ENCODE peak calls at places on chromosomes 3 and 15, in eight cellular contexts. Z, Y, B, T, A, V, I and E are unnamed samples.

GRCh38 chr15:47742334-47742733 is 25.0 kb downstream of the SEMA6D start:
- DNase-seq in I (no peak), B (no peak), A (no peak), V (no peak), Y (no peak), T (no peak), Z (no peak), E (no peak)

GRCh38 chr3:108100906-108101305 is 10.1 kb upstream of the CD47 start:
- DNase-seq in Y (no peak), B (no peak), I (no peak), Z (no peak), A (no peak), T (no peak), V (no peak), E (no peak)

GRCh38 chr3:87873136-87873535 is 185.7 kb downstream of the CGGBP1 start:
- DNase-seq in Z (no peak), I (no peak), B (no peak), V (no peak), A (no peak), Y (no peak), T (no peak), E (no peak)

GRCh38 chr3:18900994-18901393 is 247.3 kb upstream of the KCNH8 start:
- DNase-seq in T (no peak), I (no peak), Z (no peak), A (no peak), Y (no peak), V (no peak), B (no peak), E (no peak)

GRCh38 chr3:194270627-194271458 is 80.3 kb downstream of the CPN2 start:
- DNase-seq in Y (peak; percentile 63), I (peak; percentile 45), A (peak; percentile 97), T (peak; percentile 81), V (peak; percentile 93), B (peak; percentile 68), Z (peak; percentile 96), E (peak; percentile 90)

GRCh38 chr15:46786886-46787285 is 930.4 kb upstream of the SEMA6D start:
- DNase-seq in A (no peak), Z (no peak), Y (no peak), I (no peak), B (no peak), T (no peak), V (no peak), E (no peak)

GRCh38 chr3:5197470-5198312 is 10.2 kb downstream of the EDEM1 start:
- DNase-seq in I (no peak), B (no peak), Z (no peak), V (no peak), A (no peak), T (no peak), Y (no peak), E (no peak)

GRCh38 chr15:25234831-25235230 is 204.0 kb downstream of the UBE3A start:
- DNase-seq in B (no peak), V (no peak), I (no peak), T (no peak), Z (no peak), A (no peak), Y (no peak), E (no peak)

GRCh38 chr3:122577409-122578028 is at the start of gene PARP15:
- DNase-seq in Y (no peak), B (peak; percentile 28), V (no peak), A (no peak), Z (no peak), I (no peak), T (no peak), E (peak; percentile 87)

GRCh38 chr3:13112521-13113345 is 39.5 kb upstream of the IQSEC1 start:
- DNase-seq in Y (no peak), T (no peak), V (no peak), A (peak; percentile 50), Z (no peak), B (no peak), I (no peak), E (peak; percentile 70)

GRCh38 chr3:18758047-18758704 is 333.0 kb upstream of the SATB1 start:
- DNase-seq in T (no peak), B (peak; percentile 10), V (peak; percentile 19), Z (no peak), Y (no peak), A (no peak), I (peak; percentile 63), E (no peak)

DNA sequence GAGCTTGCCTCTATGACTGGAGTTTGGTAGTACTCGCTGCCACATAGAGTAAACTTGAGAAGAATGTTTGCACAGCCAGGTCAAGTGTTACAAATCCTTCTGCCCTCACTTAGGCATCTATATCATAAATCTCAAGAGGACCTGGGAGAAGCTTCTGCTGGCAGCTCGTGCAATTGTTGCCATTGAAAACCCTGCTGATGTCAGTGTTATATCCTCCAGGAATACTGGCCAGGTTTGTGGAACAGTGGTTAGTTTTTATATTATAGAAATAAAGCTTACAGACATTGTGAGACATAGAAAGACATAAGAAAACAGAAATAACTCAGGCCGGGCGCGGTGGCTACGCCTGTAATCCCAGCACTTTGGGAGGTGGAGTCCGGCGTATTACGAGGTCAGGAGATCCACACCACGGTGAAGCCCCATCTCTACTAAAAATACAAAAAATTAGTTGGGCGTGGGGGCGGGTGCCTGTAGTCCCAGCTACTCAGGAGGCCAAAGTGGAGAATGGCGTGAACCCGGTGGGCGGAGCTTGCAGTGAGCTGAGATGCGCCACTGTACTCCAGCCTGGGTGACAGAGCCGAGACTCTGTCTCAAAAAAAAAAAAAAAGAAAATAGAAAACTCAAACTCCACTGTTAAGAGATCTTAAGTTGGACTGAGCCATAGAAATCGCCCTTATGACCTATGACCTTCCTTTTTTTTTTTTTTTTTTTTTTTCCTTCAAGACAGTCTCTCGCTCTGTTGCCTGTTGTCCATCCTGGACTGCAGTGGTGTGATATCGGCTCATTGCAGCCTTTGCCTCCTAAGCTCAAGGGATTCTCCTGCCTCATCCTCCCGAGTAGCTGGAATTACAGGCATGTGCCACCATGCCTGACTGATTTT is 2.2 kb downstream of the RPSA start:
- DNase-seq in B (no peak), V (no peak), Z (no peak), Y (no peak), I (no peak), T (no peak), A (no peak), E (no peak)
- H3K4me3 ChIP-seq in B (no peak overlapping the region), V (no peak overlapping the region), Z (no peak overlapping the region), Y (no peak overlapping the region), I (peak overlapping the region; percentile 73), T (no peak overlapping the region), A (no peak overlapping the region), E (peak overlapping the region; percentile 73)

GRCh38 chr3:128505771-128506170 is 12.8 kb upstream of the GATA2 start:
- DNase-seq in T (no peak), V (no peak), Y (no peak), B (no peak), A (peak; percentile 9), I (no peak), Z (no peak), E (no peak)

GRCh38 chr3:128504957-128505730 is 12.1 kb upstream of the GATA2 start:
- DNase-seq in T (no peak), B (no peak), Y (no peak), I (no peak), V (no peak), A (peak; percentile 28), Z (peak; percentile 26), E (no peak)

GRCh38 chr3:128504533-128504915 is 11.5 kb upstream of the GATA2 start:
- DNase-seq in T (no peak), Y (no peak), I (no peak), V (no peak), A (peak; percentile 42), Z (no peak), B (no peak), E (no peak)

GRCh38 chr3:128508852-128509251 is 15.9 kb upstream of the GATA2 start:
- DNase-seq in V (no peak), I (no peak), Z (no peak), B (no peak), T (no peak), A (peak; percentile 42), Y (no peak), E (peak; percentile 41)

DNA sequence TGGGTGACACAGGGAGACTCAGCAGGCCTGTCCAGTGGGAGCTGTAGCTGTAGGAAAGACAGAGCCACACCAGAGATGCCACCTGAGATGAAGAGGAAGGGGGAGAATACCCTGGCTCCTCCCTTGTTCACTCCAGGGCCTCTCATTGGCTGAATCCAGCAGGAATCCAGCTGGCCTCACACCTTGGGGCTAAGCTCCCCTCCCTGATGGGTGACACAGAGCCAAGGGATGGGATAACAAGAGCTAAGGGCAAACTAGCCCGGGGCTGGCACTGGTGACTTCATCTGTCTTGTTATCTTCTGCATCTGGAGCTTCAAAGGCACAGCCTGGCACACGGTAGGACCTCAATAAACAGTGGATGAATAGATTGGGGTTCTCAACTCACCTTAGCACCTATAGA is 13.7 kb upstream of the GATA2 start:
- DNase-seq in Y (no peak), V (no peak), I (no peak), A (peak; percentile 40), Z (no peak), T (no peak), B (no peak), E (no peak)
- TF ChIP-seq POLR2AphosphoS5 in Y (no peak), V (no peak), I (no peak), A (no peak), Z (no peak), T (no peak), B (no peak), E (no peak)

GRCh38 chr3:97996988-97997387 is 24.8 kb upstream of the RIOX2 start:
- DNase-seq in T (no peak), I (no peak), V (no peak), Z (no peak), B (no peak), Y (no peak), A (no peak), E (no peak)
- TF ChIP-seq POLR2A in T (no peak), I (no peak), V (no peak), Z (no peak), B (no peak), Y (no peak), A (no peak), E (no peak)

GRCh38 chr15:39549912-39550311 is 31.0 kb upstream of the THBS1 start:
- DNase-seq in Y (no peak), Z (peak; percentile 91), I (no peak), B (no peak), A (no peak), V (no peak), T (no peak), E (no peak)
- H3K4me3 ChIP-seq in Y (no peak overlapping the region), Z (no peak overlapping the region), I (no peak overlapping the region), B (no peak overlapping the region), A (no peak overlapping the region), V (no peak overlapping the region), T (no peak overlapping the region), E (no peak overlapping the region)

GRCh38 chr15:22980189-22981136 is at the start of gene CYFIP1:
- DNase-seq in B (peak; percentile 90), V (peak; percentile 73), A (peak; percentile 93), T (peak; percentile 90), Z (no peak), I (peak; percentile 61), Y (peak; percentile 87), E (peak; percentile 88)
- TF ChIP-seq POLR2AphosphoS5 in B (peak; percentile 25), V (peak; percentile 33), A (peak; percentile 17), T (peak; percentile 79), Z (peak; percentile 62), I (peak; percentile 64), Y (peak; percentile 83), E (peak; percentile 59)

DNA sequence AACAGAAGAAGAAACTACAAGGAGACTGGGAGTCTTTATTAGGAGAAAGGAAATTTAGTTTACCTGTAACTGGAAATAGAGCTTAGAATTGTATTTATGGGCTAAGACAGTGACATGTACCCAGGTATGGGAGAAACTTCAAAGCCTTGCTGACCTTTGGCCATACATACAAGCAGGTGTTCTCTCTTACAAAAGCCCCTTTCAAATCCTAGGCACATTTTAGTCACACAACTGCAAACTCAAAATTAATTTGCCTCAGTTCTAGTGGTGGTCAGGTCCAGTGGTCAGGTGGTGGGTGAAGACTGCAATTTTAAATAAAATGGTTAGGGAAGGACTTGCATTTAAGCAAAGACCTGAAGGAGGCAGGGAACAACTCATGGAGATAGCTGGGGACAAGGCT is 30.4 kb downstream of the GATM start:
- DNase-seq in T (no peak), V (no peak), Z (no peak), A (no peak), B (no peak), I (no peak), Y (no peak), E (no peak)
- TF ChIP-seq POLR2A in T (no peak), V (no peak), Z (no peak), A (no peak), B (no peak), I (no peak), Y (no peak), E (no peak)